ENCODE peak calls at places on chromosomes 4 and X, in five cellular contexts. F, U, S, M and C are unnamed samples. For H3K79me1, the result is how much of the 10 kb centered on the place peaks cover.

GRCh38 chrX:111511477-111511876 is at the start of gene SERTM2:
- DNase-seq in F (peak), U (peak), S (peak), M (no peak), C (no peak)

GRCh38 chr4:15853345-15853744 is 75.2 kb downstream of the CD38 start:
- DNase-seq in F (no peak), U (no peak), S (no peak), M (no peak), C (no peak)

GRCh38 chrX:65528705-65529340 is 5.8 kb downstream of the LAS1L start:
- DNase-seq in F (peak), U (peak), S (peak), M (peak), C (peak)

GRCh38 chr4:167232805-167233522 is 1.3 kb downstream of the SPOCK3 start:
- DNase-seq in F (no peak), U (no peak), S (peak), M (peak), C (peak)

GRCh38 chrX:101803451-101803850 is 128.4 kb downstream of the ZMAT1 start:
- DNase-seq in F (peak), U (peak), S (no peak), M (no peak), C (no peak)

GRCh38 chrX:129534816-129535578 is 5.1 kb upstream of the OCRL start:
- DNase-seq in F (peak), U (peak), S (no peak), M (no peak), C (no peak)

GRCh38 chrX:97672138-97672537 is 788.4 kb downstream of the RPA4 start:
- DNase-seq in F (no peak), U (no peak), S (no peak), M (no peak), C (no peak)

GRCh38 chr4:143335979-143336827 is 473 bp upstream of the GAB1 start:
- DNase-seq in F (peak), U (peak), S (peak), M (peak), C (peak)

GRCh38 chr4:64095398-64095797 is 313.9 kb downstream of the TECRL start:
- DNase-seq in F (no peak), U (no peak), S (no peak), M (no peak), C (no peak)

GRCh38 chrX:68018248-68019203 is 414.8 kb downstream of the OPHN1 start:
- DNase-seq in F (peak), U (peak), S (peak), M (peak), C (peak)

GRCh38 chr4:23788460-23788859 is 101.4 kb downstream of the PPARGC1A start:
- DNase-seq in F (peak), U (peak), S (no peak), M (no peak), C (no peak)

GRCh38 chrX:37423864-37424569 is 74.9 kb downstream of the PRRG1 start:
- DNase-seq in F (no peak), U (peak), S (no peak), M (no peak), C (no peak)

GRCh38 chr4:186651624-186652023 is 72.0 kb downstream of the FAT1 start:
- DNase-seq in F (no peak), U (no peak), S (no peak), M (no peak), C (no peak)

GRCh38 chrX:48667504-48667903 is 16.1 kb upstream of the WAS start:
- DNase-seq in F (no peak), U (no peak), S (no peak), M (no peak), C (no peak)

GRCh38 chr4:119726505-119726904 is 97.9 kb upstream of the PDE5A start:
- DNase-seq in F (no peak), U (peak), S (no peak), M (no peak), C (no peak)

GRCh38 chr4:7342581-7343352 is 92.0 kb downstream of the PSAPL1 start:
- DNase-seq in F (no peak), U (no peak), S (no peak), M (no peak), C (no peak)

GRCh38 chr4:158793021-158793420 is 24.2 kb downstream of the FNIP2 start:
- DNase-seq in F (no peak), U (no peak), S (no peak), M (no peak), C (no peak)

GRCh38 chr4:75939890-75940691 is 722 bp downstream of the NAAA start:
- DNase-seq in F (peak), U (peak), S (peak), M (peak), C (peak)

GRCh38 chrX:42491145-42491907 is 286.6 kb downstream of the PPP1R2C start:
- DNase-seq in F (no peak), U (no peak), S (no peak), M (no peak), C (no peak)

GRCh38 chr4:96097040-96097607 is 257.2 kb downstream of the PDHA2 start:
- DNase-seq in F (no peak), U (no peak), S (no peak), M (no peak), C (peak)

GRCh38 chrX:80285131-80285773 is 135.0 kb upstream of the TENT5D start:
- DNase-seq in F (peak), U (peak), S (peak), M (peak), C (peak)

GRCh38 chrX:150197388-150197787 is 165.7 kb upstream of the MAMLD1 start:
- DNase-seq in F (no peak), U (no peak), S (no peak), M (no peak), C (no peak)

GRCh38 chr4:134627386-134627785 is 425.8 kb upstream of the PABPC4L start:
- DNase-seq in F (no peak), U (no peak), S (peak), M (no peak), C (no peak)

GRCh38 chrX:63657821-63658220 is 127.2 kb downstream of the ARHGEF9 start:
- DNase-seq in F (peak), U (peak), S (no peak), M (no peak), C (no peak)

GRCh38 chrX:41720125-41720780 is 3.7 kb upstream of the GPR82 start:
- DNase-seq in F (peak), U (peak), S (no peak), M (no peak), C (no peak)

GRCh38 chr4:82913305-82913704 is 12.8 kb downstream of the THAP9 start:
- DNase-seq in F (no peak), U (peak), S (no peak), M (no peak), C (no peak)

DNA sequence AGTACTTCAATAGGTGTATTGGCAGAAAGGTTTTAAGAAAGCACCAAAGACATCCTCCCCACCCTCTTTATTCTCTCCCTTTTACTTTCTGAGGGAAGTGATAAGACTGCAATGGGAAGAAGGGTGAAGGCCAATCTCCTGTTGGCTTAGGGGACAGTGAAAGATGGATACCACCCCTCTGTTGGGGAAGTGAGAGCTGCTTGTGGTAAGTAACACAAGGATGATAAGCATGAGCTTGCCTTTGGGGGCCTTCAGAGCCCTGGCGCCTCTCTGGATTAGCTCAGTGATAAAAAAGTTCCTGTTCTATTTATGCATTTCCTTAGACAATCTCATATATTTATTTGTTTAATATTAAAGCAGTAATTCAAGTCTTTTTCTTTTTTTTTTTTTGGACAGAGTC is 5.2 kb upstream of the KLF8 start:
- DNase-seq in F (no peak), U (no peak), S (no peak), M (no peak), C (no peak)
- H4K91ac ChIP-seq in F (no peak), U (no peak), S (no peak), M (no peak), C (no peak)

GRCh38 chr4:1721666-1722550 is 587 bp downstream of the TACC3 start:
- DNase-seq in F (no peak), U (no peak), S (peak), M (no peak), C (no peak)
- H2AK5ac ChIP-seq in F (no peak), U (no peak), S (no peak), M (no peak), C (peak)

DNA sequence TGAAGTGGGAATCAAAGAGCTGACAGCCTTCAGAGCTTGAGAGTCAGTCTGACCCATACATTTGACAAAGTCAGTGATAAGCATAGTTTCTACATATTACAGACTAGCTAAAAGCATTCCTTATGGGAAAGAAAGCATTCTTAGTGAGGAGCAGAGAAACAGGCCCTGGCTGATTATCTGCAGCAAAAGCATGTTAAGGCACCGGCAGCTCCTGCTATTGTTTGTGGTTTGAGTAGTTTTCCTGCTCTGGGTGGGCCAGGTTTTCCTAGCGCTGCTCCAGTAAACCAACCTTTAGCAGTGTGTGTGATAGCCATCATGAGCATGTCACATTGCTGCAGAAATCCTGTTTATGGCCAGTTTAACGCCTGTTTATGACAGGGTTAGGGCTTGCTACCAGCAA is 51.6 kb upstream of the WDR1 start:
- DNase-seq in F (no peak), U (no peak), S (no peak), M (no peak), C (no peak)
- H3K79me1 ChIP-seq in F (under half), U (under half), S (under half), M (under half), C (under half)

DNA sequence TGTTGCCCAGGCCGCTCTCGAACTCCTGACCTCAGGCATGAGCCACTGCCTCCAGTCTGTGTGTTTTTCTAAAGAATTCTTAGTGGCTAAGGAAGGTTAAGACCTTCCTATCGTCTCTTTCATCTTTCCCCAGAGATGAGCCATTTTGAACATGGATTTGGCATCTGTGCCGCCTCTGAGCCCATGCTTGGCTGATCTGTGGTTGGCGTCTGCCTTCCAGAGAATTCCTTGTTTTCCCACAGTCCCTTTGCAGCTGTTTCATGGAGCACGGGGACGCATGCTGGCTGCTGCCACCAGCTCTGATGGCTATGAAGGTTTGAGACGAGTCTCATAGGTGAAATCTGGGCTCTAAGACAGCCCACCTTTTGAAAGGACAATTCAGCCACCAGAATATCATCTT is 60.4 kb downstream of the SHROOM2 start:
- DNase-seq in F (no peak), U (no peak), S (no peak), M (no peak), C (no peak)
- H4K91ac ChIP-seq in F (no peak), U (peak), S (no peak), M (no peak), C (no peak)

GRCh38 chr4:10979032-10979431 is 294.5 kb upstream of the CLNK start:
- DNase-seq in F (no peak), U (no peak), S (no peak), M (no peak), C (no peak)
- H2AK5ac ChIP-seq in F (no peak), U (no peak), S (no peak), M (no peak), C (no peak)

GRCh38 chr4:140094701-140095420 is 59.1 kb downstream of the MAML3 start:
- DNase-seq in F (no peak), U (peak), S (peak), M (peak), C (no peak)

GRCh38 chr4:140089216-140089615 is 64.8 kb downstream of the MAML3 start:
- DNase-seq in F (no peak), U (no peak), S (no peak), M (no peak), C (no peak)

GRCh38 chr4:140091305-140091704 is 62.7 kb downstream of the MAML3 start:
- DNase-seq in F (peak), U (no peak), S (no peak), M (no peak), C (no peak)

GRCh38 chr4:140090215-140090731 is 63.7 kb downstream of the MAML3 start:
- DNase-seq in F (peak), U (peak), S (no peak), M (no peak), C (no peak)

GRCh38 chr4:140092094-140092820 is 61.7 kb downstream of the MAML3 start:
- DNase-seq in F (peak), U (no peak), S (peak), M (peak), C (peak)
- H3K79me1 ChIP-seq in F (under half), U (under half), S (under half), M (under half), C (under half)